ENCODE peak calls at places on chromosome 13, in ten cellular contexts. One of them, this sample, is unnamed.

GRCh38 chr13:75415720-75416119 is 66.2 kb downstream of the TBC1D4 start:
- DNase-seq in HCT116: no peak
- DNase-seq in foreskin keratinocyte: no peak
- DNase-seq in effector memory CD4-positive, alpha-beta T cell: no peak
- DNase-seq in pancreas: no peak
- DNase-seq in lung: no peak
- DNase-seq in CD8-positive, alpha-beta memory T cell: no peak
- DNase-seq in psoas muscle: no peak
- DNase-seq in CD4-positive, CD25-positive, alpha-beta regulatory T cell: no peak
- DNase-seq in IMR-90: peak
- DNase-seq in this sample: no peak

GRCh38 chr13:34290661-34291060 is 472.7 kb downstream of the RFC3 start:
- DNase-seq in IMR-90: no peak
- DNase-seq in foreskin keratinocyte: no peak
- DNase-seq in HCT116: no peak
- DNase-seq in lung: no peak
- DNase-seq in pancreas: no peak
- DNase-seq in effector memory CD4-positive, alpha-beta T cell: no peak
- DNase-seq in CD4-positive, CD25-positive, alpha-beta regulatory T cell: no peak
- DNase-seq in CD8-positive, alpha-beta memory T cell: no peak
- DNase-seq in psoas muscle: no peak
- DNase-seq in this sample: no peak

GRCh38 chr13:51257187-51257586 is 35.0 kb downstream of the FAM124A start:
- DNase-seq in effector memory CD4-positive, alpha-beta T cell: no peak
- DNase-seq in CD8-positive, alpha-beta memory T cell: no peak
- DNase-seq in pancreas: no peak
- DNase-seq in HCT116: no peak
- DNase-seq in CD4-positive, CD25-positive, alpha-beta regulatory T cell: no peak
- DNase-seq in psoas muscle: no peak
- DNase-seq in lung: no peak
- DNase-seq in foreskin keratinocyte: no peak
- DNase-seq in IMR-90: no peak
- DNase-seq in this sample: no peak

GRCh38 chr13:76293751-76294150 is 592.5 kb downstream of the KCTD12 start:
- DNase-seq in CD8-positive, alpha-beta memory T cell: no peak
- DNase-seq in HCT116: no peak
- DNase-seq in foreskin keratinocyte: peak
- DNase-seq in CD4-positive, CD25-positive, alpha-beta regulatory T cell: no peak
- DNase-seq in lung: no peak
- DNase-seq in IMR-90: no peak
- DNase-seq in psoas muscle: no peak
- DNase-seq in effector memory CD4-positive, alpha-beta T cell: no peak
- DNase-seq in pancreas: no peak
- DNase-seq in this sample: no peak

GRCh38 chr13:78241278-78241919 is 322.8 kb upstream of the EDNRB start:
- DNase-seq in effector memory CD4-positive, alpha-beta T cell: no peak
- DNase-seq in CD4-positive, CD25-positive, alpha-beta regulatory T cell: no peak
- DNase-seq in pancreas: no peak
- DNase-seq in foreskin keratinocyte: no peak
- DNase-seq in IMR-90: peak
- DNase-seq in psoas muscle: no peak
- DNase-seq in lung: no peak
- DNase-seq in CD8-positive, alpha-beta memory T cell: no peak
- DNase-seq in HCT116: no peak
- DNase-seq in this sample: no peak

GRCh38 chr13:75806101-75806500 is 170.0 kb downstream of the LMO7 start:
- DNase-seq in CD8-positive, alpha-beta memory T cell: no peak
- DNase-seq in CD4-positive, CD25-positive, alpha-beta regulatory T cell: no peak
- DNase-seq in IMR-90: peak
- DNase-seq in lung: no peak
- DNase-seq in HCT116: no peak
- DNase-seq in foreskin keratinocyte: no peak
- DNase-seq in effector memory CD4-positive, alpha-beta T cell: no peak
- DNase-seq in psoas muscle: no peak
- DNase-seq in pancreas: no peak
- DNase-seq in this sample: no peak

GRCh38 chr13:32824671-32825070 is 191.6 kb upstream of the KL start:
- DNase-seq in effector memory CD4-positive, alpha-beta T cell: no peak
- DNase-seq in psoas muscle: no peak
- DNase-seq in CD4-positive, CD25-positive, alpha-beta regulatory T cell: no peak
- DNase-seq in pancreas: no peak
- DNase-seq in lung: no peak
- DNase-seq in IMR-90: peak
- DNase-seq in foreskin keratinocyte: peak
- DNase-seq in CD8-positive, alpha-beta memory T cell: no peak
- DNase-seq in HCT116: peak
- DNase-seq in this sample: peak

GRCh38 chr13:51266642-51267041 is 44.4 kb downstream of the FAM124A start:
- DNase-seq in psoas muscle: no peak
- DNase-seq in lung: no peak
- DNase-seq in HCT116: no peak
- DNase-seq in pancreas: no peak
- DNase-seq in effector memory CD4-positive, alpha-beta T cell: no peak
- DNase-seq in CD8-positive, alpha-beta memory T cell: no peak
- DNase-seq in IMR-90: no peak
- DNase-seq in foreskin keratinocyte: no peak
- DNase-seq in CD4-positive, CD25-positive, alpha-beta regulatory T cell: no peak
- DNase-seq in this sample: no peak

GRCh38 chr13:78258304-78258703 is 339.7 kb upstream of the EDNRB start:
- DNase-seq in foreskin keratinocyte: no peak
- DNase-seq in CD4-positive, CD25-positive, alpha-beta regulatory T cell: no peak
- DNase-seq in lung: no peak
- DNase-seq in effector memory CD4-positive, alpha-beta T cell: no peak
- DNase-seq in IMR-90: no peak
- DNase-seq in CD8-positive, alpha-beta memory T cell: no peak
- DNase-seq in pancreas: no peak
- DNase-seq in psoas muscle: no peak
- DNase-seq in HCT116: no peak
- DNase-seq in this sample: no peak

GRCh38 chr13:33228645-33229445 is 56.7 kb downstream of the STARD13 start:
- DNase-seq in foreskin keratinocyte: no peak
- DNase-seq in CD4-positive, CD25-positive, alpha-beta regulatory T cell: peak
- DNase-seq in pancreas: no peak
- DNase-seq in psoas muscle: no peak
- DNase-seq in lung: no peak
- DNase-seq in CD8-positive, alpha-beta memory T cell: peak
- DNase-seq in effector memory CD4-positive, alpha-beta T cell: no peak
- DNase-seq in HCT116: peak
- DNase-seq in IMR-90: peak
- DNase-seq in this sample: no peak

GRCh38 chr13:19860884-19861655 is 2.4 kb downstream of the ZMYM5 start:
- DNase-seq in pancreas: no peak
- DNase-seq in CD4-positive, CD25-positive, alpha-beta regulatory T cell: peak
- DNase-seq in psoas muscle: no peak
- DNase-seq in effector memory CD4-positive, alpha-beta T cell: no peak
- DNase-seq in foreskin keratinocyte: peak
- DNase-seq in lung: no peak
- DNase-seq in IMR-90: peak
- DNase-seq in HCT116: peak
- DNase-seq in CD8-positive, alpha-beta memory T cell: no peak
- DNase-seq in this sample: peak

GRCh38 chr13:95601906-95602305 is 42.6 kb downstream of the DZIP1 start:
- DNase-seq in CD4-positive, CD25-positive, alpha-beta regulatory T cell: no peak
- DNase-seq in CD8-positive, alpha-beta memory T cell: no peak
- DNase-seq in IMR-90: no peak
- DNase-seq in foreskin keratinocyte: no peak
- DNase-seq in psoas muscle: no peak
- DNase-seq in lung: no peak
- DNase-seq in effector memory CD4-positive, alpha-beta T cell: no peak
- DNase-seq in HCT116: no peak
- DNase-seq in pancreas: no peak
- DNase-seq in this sample: no peak

GRCh38 chr13:107422421-107422820 is 792.9 kb downstream of the LIG4 start:
- DNase-seq in lung: no peak
- DNase-seq in pancreas: no peak
- DNase-seq in effector memory CD4-positive, alpha-beta T cell: no peak
- DNase-seq in psoas muscle: no peak
- DNase-seq in HCT116: no peak
- DNase-seq in IMR-90: no peak
- DNase-seq in CD8-positive, alpha-beta memory T cell: no peak
- DNase-seq in CD4-positive, CD25-positive, alpha-beta regulatory T cell: no peak
- DNase-seq in foreskin keratinocyte: no peak
- DNase-seq in this sample: no peak

DNA sequence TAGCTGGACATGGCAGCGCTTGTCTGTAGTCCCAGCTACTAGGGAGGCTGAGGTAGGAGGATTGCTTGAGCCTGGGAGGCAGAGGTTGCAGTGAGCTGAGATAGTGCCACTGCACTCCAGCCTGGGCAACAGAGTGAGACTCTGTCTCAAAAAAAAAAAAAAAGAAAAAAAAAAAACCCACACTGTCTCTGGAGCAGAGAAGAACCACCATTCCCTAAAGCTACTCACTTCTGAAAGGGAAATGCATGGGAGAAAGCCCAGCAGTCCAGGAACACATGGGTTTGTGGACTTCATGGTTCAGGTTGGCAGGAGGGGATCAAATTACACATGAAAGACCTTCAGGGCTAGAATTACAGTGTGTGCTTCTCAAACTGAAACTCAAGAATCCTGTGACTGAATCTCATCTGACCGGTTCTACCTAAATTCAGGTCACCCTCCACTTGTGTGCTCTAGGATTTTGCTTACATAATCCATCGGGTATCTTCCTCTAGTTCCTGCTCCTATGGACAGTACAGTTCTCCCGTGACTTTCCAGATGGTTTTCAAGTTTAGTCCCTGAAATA is 30.2 kb upstream of the CPB2 start:
- DNase-seq in HCT116: peak
- DNase-seq in psoas muscle: no peak
- DNase-seq in IMR-90: peak
- DNase-seq in foreskin keratinocyte: peak
- DNase-seq in pancreas: no peak
- DNase-seq in CD8-positive, alpha-beta memory T cell: no peak
- DNase-seq in lung: no peak
- DNase-seq in CD4-positive, CD25-positive, alpha-beta regulatory T cell: no peak
- DNase-seq in effector memory CD4-positive, alpha-beta T cell: no peak
- DNase-seq in this sample: peak
- H3K27ac ChIP-seq in HCT116: no peak
- H3K27ac ChIP-seq in psoas muscle: no peak
- H3K27ac ChIP-seq in IMR-90: no peak
- H3K27ac ChIP-seq in foreskin keratinocyte: peak
- H3K27ac ChIP-seq in pancreas: peak
- H3K27ac ChIP-seq in CD8-positive, alpha-beta memory T cell: no peak
- H3K27ac ChIP-seq in lung: no peak
- H3K27ac ChIP-seq in CD4-positive, CD25-positive, alpha-beta regulatory T cell: no peak
- H3K27ac ChIP-seq in effector memory CD4-positive, alpha-beta T cell: peak
- H3K27ac ChIP-seq in this sample: no peak

GRCh38 chr13:93220073-93220472 is 6.5 kb upstream of the GPC6 start:
- DNase-seq in CD4-positive, CD25-positive, alpha-beta regulatory T cell: no peak
- DNase-seq in effector memory CD4-positive, alpha-beta T cell: no peak
- DNase-seq in foreskin keratinocyte: no peak
- DNase-seq in psoas muscle: no peak
- DNase-seq in pancreas: no peak
- DNase-seq in lung: no peak
- DNase-seq in CD8-positive, alpha-beta memory T cell: no peak
- DNase-seq in HCT116: no peak
- DNase-seq in IMR-90: no peak
- DNase-seq in this sample: no peak

GRCh38 chr13:93224545-93224944 is 2.1 kb upstream of the GPC6 start:
- DNase-seq in psoas muscle: no peak
- DNase-seq in CD4-positive, CD25-positive, alpha-beta regulatory T cell: no peak
- DNase-seq in CD8-positive, alpha-beta memory T cell: no peak
- DNase-seq in foreskin keratinocyte: no peak
- DNase-seq in lung: no peak
- DNase-seq in effector memory CD4-positive, alpha-beta T cell: no peak
- DNase-seq in HCT116: no peak
- DNase-seq in pancreas: no peak
- DNase-seq in IMR-90: peak
- DNase-seq in this sample: no peak

GRCh38 chr13:93216122-93216521 is 10.5 kb upstream of the GPC6 start:
- DNase-seq in pancreas: no peak
- DNase-seq in IMR-90: no peak
- DNase-seq in CD8-positive, alpha-beta memory T cell: no peak
- DNase-seq in CD4-positive, CD25-positive, alpha-beta regulatory T cell: no peak
- DNase-seq in lung: no peak
- DNase-seq in psoas muscle: no peak
- DNase-seq in effector memory CD4-positive, alpha-beta T cell: no peak
- DNase-seq in HCT116: no peak
- DNase-seq in foreskin keratinocyte: no peak
- DNase-seq in this sample: no peak

GRCh38 chr13:93217701-93218100 is 8.9 kb upstream of the GPC6 start:
- DNase-seq in pancreas: no peak
- DNase-seq in HCT116: no peak
- DNase-seq in CD4-positive, CD25-positive, alpha-beta regulatory T cell: no peak
- DNase-seq in CD8-positive, alpha-beta memory T cell: no peak
- DNase-seq in foreskin keratinocyte: peak
- DNase-seq in psoas muscle: no peak
- DNase-seq in effector memory CD4-positive, alpha-beta T cell: no peak
- DNase-seq in lung: no peak
- DNase-seq in IMR-90: no peak
- DNase-seq in this sample: peak

GRCh38 chr13:93218583-93218982 is 8.0 kb upstream of the GPC6 start:
- DNase-seq in CD4-positive, CD25-positive, alpha-beta regulatory T cell: no peak
- DNase-seq in IMR-90: peak
- DNase-seq in pancreas: no peak
- DNase-seq in effector memory CD4-positive, alpha-beta T cell: no peak
- DNase-seq in lung: no peak
- DNase-seq in CD8-positive, alpha-beta memory T cell: no peak
- DNase-seq in psoas muscle: no peak
- DNase-seq in foreskin keratinocyte: no peak
- DNase-seq in HCT116: no peak
- DNase-seq in this sample: no peak
- H3K27ac ChIP-seq in CD4-positive, CD25-positive, alpha-beta regulatory T cell: no peak
- H3K27ac ChIP-seq in IMR-90: no peak
- H3K27ac ChIP-seq in pancreas: no peak
- H3K27ac ChIP-seq in effector memory CD4-positive, alpha-beta T cell: no peak
- H3K27ac ChIP-seq in lung: no peak
- H3K27ac ChIP-seq in CD8-positive, alpha-beta memory T cell: no peak
- H3K27ac ChIP-seq in psoas muscle: no peak
- H3K27ac ChIP-seq in foreskin keratinocyte: no peak
- H3K27ac ChIP-seq in HCT116: no peak
- H3K27ac ChIP-seq in this sample: no peak

GRCh38 chr13:101660711-101661110 is 208.2 kb downstream of the ITGBL1 start:
- DNase-seq in lung: no peak
- DNase-seq in psoas muscle: no peak
- DNase-seq in CD8-positive, alpha-beta memory T cell: no peak
- DNase-seq in pancreas: no peak
- DNase-seq in HCT116: no peak
- DNase-seq in CD4-positive, CD25-positive, alpha-beta regulatory T cell: no peak
- DNase-seq in IMR-90: no peak
- DNase-seq in foreskin keratinocyte: no peak
- DNase-seq in effector memory CD4-positive, alpha-beta T cell: no peak
- DNase-seq in this sample: no peak
- H3K27ac ChIP-seq in lung: no peak
- H3K27ac ChIP-seq in psoas muscle: no peak
- H3K27ac ChIP-seq in CD8-positive, alpha-beta memory T cell: no peak
- H3K27ac ChIP-seq in pancreas: no peak
- H3K27ac ChIP-seq in HCT116: no peak
- H3K27ac ChIP-seq in CD4-positive, CD25-positive, alpha-beta regulatory T cell: no peak
- H3K27ac ChIP-seq in IMR-90: no peak
- H3K27ac ChIP-seq in foreskin keratinocyte: no peak
- H3K27ac ChIP-seq in effector memory CD4-positive, alpha-beta T cell: no peak
- H3K27ac ChIP-seq in this sample: no peak

DNA sequence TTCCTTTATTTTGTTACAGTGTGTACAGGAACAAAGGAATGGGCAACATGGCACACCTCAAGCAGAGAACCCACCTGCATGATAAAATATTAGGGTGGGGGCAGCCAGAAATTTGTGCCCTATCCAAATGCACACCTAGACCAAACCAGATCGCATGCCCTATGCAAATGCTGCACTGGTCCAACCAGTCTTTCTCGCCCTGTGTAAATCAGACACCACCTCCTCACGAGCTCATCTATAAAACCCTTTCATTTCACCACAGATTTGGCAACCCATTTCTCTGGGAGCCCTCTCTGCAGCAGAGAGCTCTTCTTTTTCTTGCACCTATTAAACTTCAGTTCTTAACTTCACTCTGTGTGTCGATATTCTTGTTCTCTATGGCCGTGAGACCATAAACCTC is 1559.2 kb downstream of the SLITRK1 start:
- DNase-seq in CD4-positive, CD25-positive, alpha-beta regulatory T cell: no peak
- DNase-seq in IMR-90: no peak
- DNase-seq in psoas muscle: no peak
- DNase-seq in HCT116: no peak
- DNase-seq in lung: no peak
- DNase-seq in effector memory CD4-positive, alpha-beta T cell: no peak
- DNase-seq in pancreas: no peak
- DNase-seq in foreskin keratinocyte: no peak
- DNase-seq in CD8-positive, alpha-beta memory T cell: no peak
- DNase-seq in this sample: no peak
- H3K27ac ChIP-seq in CD4-positive, CD25-positive, alpha-beta regulatory T cell: no peak
- H3K27ac ChIP-seq in IMR-90: no peak
- H3K27ac ChIP-seq in psoas muscle: no peak
- H3K27ac ChIP-seq in HCT116: no peak
- H3K27ac ChIP-seq in lung: no peak
- H3K27ac ChIP-seq in effector memory CD4-positive, alpha-beta T cell: no peak
- H3K27ac ChIP-seq in pancreas: no peak
- H3K27ac ChIP-seq in foreskin keratinocyte: no peak
- H3K27ac ChIP-seq in CD8-positive, alpha-beta memory T cell: no peak
- H3K27ac ChIP-seq in this sample: no peak